ENCODE peak calls at places on chromosome 6, in nine cellular contexts. K, P, M, W, L, G, J, H and U are unnamed samples.

GRCh38 chr6:54633601-54634000 is 213.0 kb upstream of the FAM83B start:
- DNase-seq in K (no peak), P (no peak), M (no peak), W (no peak), L (no peak), G (no peak), J (no peak), H (no peak), U (no peak)

GRCh38 chr6:36029464-36029863 is 1.9 kb downstream of the MAPK14 start:
- DNase-seq in K (peak), P (peak), M (peak), W (peak), L (no peak), G (no peak), J (no peak), H (no peak), U (no peak)

GRCh38 chr6:56955171-56956155 is 556 bp downstream of the BEND6 start:
- DNase-seq in K (peak), P (peak), M (peak), W (peak), L (peak), G (no peak), J (peak), H (peak), U (peak)

GRCh38 chr6:3650959-3651697 is 100.4 kb downstream of the PXDC1 start:
- DNase-seq in K (no peak), P (no peak), M (no peak), W (no peak), L (no peak), G (no peak), J (no peak), H (no peak), U (no peak)

GRCh38 chr6:41343641-41344187 is 8.3 kb downstream of the NCR2 start:
- DNase-seq in K (no peak), P (no peak), M (no peak), W (no peak), L (no peak), G (no peak), J (no peak), H (no peak), U (no peak)

GRCh38 chr6:19303381-19303780 is 533.8 kb upstream of the ID4 start:
- DNase-seq in K (no peak), P (no peak), M (peak), W (no peak), L (no peak), G (no peak), J (no peak), H (no peak), U (no peak)

GRCh38 chr6:2982464-2983121 is 11.2 kb upstream of the SERPINB6 start:
- DNase-seq in K (no peak), P (no peak), M (no peak), W (peak), L (no peak), G (no peak), J (no peak), H (no peak), U (no peak)

GRCh38 chr6:143222758-143223334 is 162.2 kb downstream of the AIG1 start:
- DNase-seq in K (no peak), P (no peak), M (no peak), W (no peak), L (no peak), G (no peak), J (no peak), H (no peak), U (no peak)

GRCh38 chr6:106630366-106630765 is 988 bp downstream of the QRSL1 start:
- DNase-seq in K (no peak), P (no peak), M (no peak), W (no peak), L (no peak), G (no peak), J (no peak), H (peak), U (no peak)

GRCh38 chr6:11537229-11538048 is at the start of gene TMEM170B:
- DNase-seq in K (peak), P (peak), M (peak), W (peak), L (peak), G (peak), J (peak), H (peak), U (peak)

GRCh38 chr6:6654599-6655575 is 66.4 kb downstream of the LY86 start:
- DNase-seq in K (no peak), P (peak), M (no peak), W (peak), L (peak), G (no peak), J (no peak), H (no peak), U (peak)

GRCh38 chr6:135271626-135272025 is 90.5 kb downstream of the MYB start:
- DNase-seq in K (no peak), P (no peak), M (no peak), W (no peak), L (no peak), G (no peak), J (no peak), H (no peak), U (no peak)

GRCh38 chr6:1527098-1527497 is 82.6 kb upstream of the FOXC1 start:
- DNase-seq in K (peak), P (peak), M (peak), W (no peak), L (peak), G (no peak), J (no peak), H (peak), U (peak)

GRCh38 chr6:88365656-88366055 is 199.5 kb upstream of the CNR1 start:
- DNase-seq in K (no peak), P (no peak), M (no peak), W (no peak), L (no peak), G (no peak), J (no peak), H (no peak), U (no peak)

GRCh38 chr6:2259002-2259494 is 13.6 kb upstream of the GMDS start:
- DNase-seq in K (no peak), P (no peak), M (no peak), W (no peak), L (no peak), G (no peak), J (no peak), H (no peak), U (no peak)

GRCh38 chr6:157505912-157506491 is 125.0 kb downstream of the ZDHHC14 start:
- DNase-seq in K (no peak), P (no peak), M (no peak), W (no peak), L (no peak), G (no peak), J (no peak), H (no peak), U (no peak)

GRCh38 chr6:170212051-170212756 is 78.7 kb downstream of the DLL1 start:
- DNase-seq in K (no peak), P (no peak), M (no peak), W (no peak), L (no peak), G (no peak), J (no peak), H (no peak), U (no peak)

GRCh38 chr6:25754508-25754907 is at the start of gene SLC17A4:
- DNase-seq in K (no peak), P (no peak), M (no peak), W (no peak), L (no peak), G (no peak), J (no peak), H (no peak), U (no peak)

GRCh38 chr6:33771342-33772113 is 17.4 kb downstream of the LEMD2 start:
- DNase-seq in K (peak), P (peak), M (peak), W (peak), L (peak), G (no peak), J (peak), H (peak), U (peak)

GRCh38 chr6:165855856-165856255 is 192.8 kb upstream of the PDE10A start:
- DNase-seq in K (no peak), P (no peak), M (no peak), W (no peak), L (no peak), G (no peak), J (no peak), H (no peak), U (no peak)

GRCh38 chr6:109187399-109188114 is 92.2 kb downstream of the CEP57L1 start:
- DNase-seq in K (no peak), P (peak), M (peak), W (peak), L (peak), G (peak), J (peak), H (peak), U (peak)

GRCh38 chr6:100257661-100258395 is 206.9 kb downstream of the SIM1 start:
- DNase-seq in K (peak), P (peak), M (peak), W (peak), L (no peak), G (no peak), J (peak), H (peak), U (no peak)

GRCh38 chr6:49514571-49515484 is 15.1 kb downstream of the GLYATL3 start:
- DNase-seq in K (no peak), P (no peak), M (no peak), W (no peak), L (no peak), G (no peak), J (no peak), H (no peak), U (no peak)

GRCh38 chr6:71510057-71510713 is 221.6 kb downstream of the OGFRL1 start:
- DNase-seq in K (peak), P (peak), M (peak), W (peak), L (peak), G (no peak), J (peak), H (peak), U (peak)

GRCh38 chr6:111605100-111605748 is 454 bp downstream of the TRAF3IP2 start:
- DNase-seq in K (no peak), P (peak), M (no peak), W (peak), L (peak), G (no peak), J (peak), H (peak), U (peak)